ENCODE peak calls at places on chromosomes 2 and 18, in seven cellular contexts. One of them, this sample, is unnamed.

GRCh38 chr2:119821266-119821665 is 61.5 kb downstream of the PTPN4 start:
- ATAC-seq in stimulated activated naive B cell treated with anti-CD40 and anti-IgM and Interleukin-4, amounts not matched to agents 10 μg/mL and 1 μg/mL and 100 μg/mL, for 72 hours: no peak
- ATAC-seq in T-cell: no peak
- ATAC-seq in heart left ventricle: no peak
- ATAC-seq in right cardiac atrium: no peak
- ATAC-seq in K562: no peak
- ATAC-seq in psoas muscle: no peak
- ATAC-seq in this sample: no peak

GRCh38 chr2:105738658-105739051 is 6.1 kb upstream of the NCK2 start:
- ATAC-seq in stimulated activated naive B cell treated with anti-CD40 and anti-IgM and Interleukin-4, amounts not matched to agents 10 μg/mL and 1 μg/mL and 100 μg/mL, for 72 hours: no peak
- ATAC-seq in T-cell: peak; percentile 70
- ATAC-seq in heart left ventricle: no peak
- ATAC-seq in right cardiac atrium: no peak
- ATAC-seq in K562: no peak
- ATAC-seq in psoas muscle: no peak
- ATAC-seq in this sample: no peak

GRCh38 chr2:215505044-215505786 is 69.3 kb upstream of the FN1 start:
- ATAC-seq in stimulated activated naive B cell treated with anti-CD40 and anti-IgM and Interleukin-4, amounts not matched to agents 10 μg/mL and 1 μg/mL and 100 μg/mL, for 72 hours: no peak
- ATAC-seq in T-cell: no peak
- ATAC-seq in heart left ventricle: peak; percentile 28
- ATAC-seq in right cardiac atrium: peak; percentile 87
- ATAC-seq in K562: peak; percentile 92
- ATAC-seq in psoas muscle: no peak
- ATAC-seq in this sample: peak; percentile 53

GRCh38 chr2:213104903-213105202 is 46.6 kb downstream of the IKZF2 start:
- ATAC-seq in stimulated activated naive B cell treated with anti-CD40 and anti-IgM and Interleukin-4, amounts not matched to agents 10 μg/mL and 1 μg/mL and 100 μg/mL, for 72 hours: no peak
- ATAC-seq in T-cell: no peak
- ATAC-seq in heart left ventricle: peak; percentile 31
- ATAC-seq in right cardiac atrium: peak; percentile 25
- ATAC-seq in K562: no peak
- ATAC-seq in psoas muscle: peak; percentile 22
- ATAC-seq in this sample: no peak

GRCh38 chr18:34075963-34076860 is 148.5 kb downstream of the NOL4 start:
- ATAC-seq in stimulated activated naive B cell treated with anti-CD40 and anti-IgM and Interleukin-4, amounts not matched to agents 10 μg/mL and 1 μg/mL and 100 μg/mL, for 72 hours: no peak
- ATAC-seq in T-cell: no peak
- ATAC-seq in heart left ventricle: no peak
- ATAC-seq in right cardiac atrium: no peak
- ATAC-seq in K562: no peak
- ATAC-seq in psoas muscle: no peak
- ATAC-seq in this sample: no peak

GRCh38 chr2:170815746-170816498 is 765 bp upstream of the GAD1 start:
- ATAC-seq in stimulated activated naive B cell treated with anti-CD40 and anti-IgM and Interleukin-4, amounts not matched to agents 10 μg/mL and 1 μg/mL and 100 μg/mL, for 72 hours: peak; percentile 49
- ATAC-seq in T-cell: peak; percentile 51
- ATAC-seq in heart left ventricle: peak; percentile 66
- ATAC-seq in right cardiac atrium: peak; percentile 73
- ATAC-seq in K562: peak; percentile 87
- ATAC-seq in psoas muscle: peak; percentile 65
- ATAC-seq in this sample: no peak

GRCh38 chr2:188978291-188979081 is 4.3 kb downstream of the COL3A1 start:
- ATAC-seq in stimulated activated naive B cell treated with anti-CD40 and anti-IgM and Interleukin-4, amounts not matched to agents 10 μg/mL and 1 μg/mL and 100 μg/mL, for 72 hours: peak; percentile 89
- ATAC-seq in T-cell: no peak
- ATAC-seq in heart left ventricle: peak; percentile 63
- ATAC-seq in right cardiac atrium: peak; percentile 61
- ATAC-seq in K562: no peak
- ATAC-seq in psoas muscle: no peak
- ATAC-seq in this sample: peak; percentile 30

GRCh38 chr2:67612576-67612981 is 215.4 kb downstream of the ETAA1 start:
- ATAC-seq in stimulated activated naive B cell treated with anti-CD40 and anti-IgM and Interleukin-4, amounts not matched to agents 10 μg/mL and 1 μg/mL and 100 μg/mL, for 72 hours: no peak
- ATAC-seq in T-cell: no peak
- ATAC-seq in heart left ventricle: no peak
- ATAC-seq in right cardiac atrium: no peak
- ATAC-seq in K562: no peak
- ATAC-seq in psoas muscle: no peak
- ATAC-seq in this sample: peak; percentile 39

GRCh38 chr2:163591461-163591860 is 144.3 kb downstream of the FIGN start:
- ATAC-seq in stimulated activated naive B cell treated with anti-CD40 and anti-IgM and Interleukin-4, amounts not matched to agents 10 μg/mL and 1 μg/mL and 100 μg/mL, for 72 hours: no peak
- ATAC-seq in T-cell: no peak
- ATAC-seq in heart left ventricle: no peak
- ATAC-seq in right cardiac atrium: no peak
- ATAC-seq in K562: no peak
- ATAC-seq in psoas muscle: no peak
- ATAC-seq in this sample: no peak

GRCh38 chr18:48736316-48736715 is 197.5 kb downstream of the CTIF start:
- ATAC-seq in stimulated activated naive B cell treated with anti-CD40 and anti-IgM and Interleukin-4, amounts not matched to agents 10 μg/mL and 1 μg/mL and 100 μg/mL, for 72 hours: no peak
- ATAC-seq in T-cell: no peak
- ATAC-seq in heart left ventricle: no peak
- ATAC-seq in right cardiac atrium: no peak
- ATAC-seq in K562: no peak
- ATAC-seq in psoas muscle: no peak
- ATAC-seq in this sample: no peak

GRCh38 chr2:195590866-195591215 is 66.2 kb upstream of the SLC39A10 start:
- ATAC-seq in stimulated activated naive B cell treated with anti-CD40 and anti-IgM and Interleukin-4, amounts not matched to agents 10 μg/mL and 1 μg/mL and 100 μg/mL, for 72 hours: no peak
- ATAC-seq in T-cell: no peak
- ATAC-seq in heart left ventricle: peak; percentile 18
- ATAC-seq in right cardiac atrium: no peak
- ATAC-seq in K562: no peak
- ATAC-seq in psoas muscle: no peak
- ATAC-seq in this sample: no peak